ENCODE peak calls at places on chromosome 12, in five cellular contexts. Z, K, T, Y and O are unnamed samples. For H3K9me3 and H3K4me1, the result is how much of the 10 kb centered on the place peaks cover.

GRCh38 chr12:75635606-75636444 is 124.4 kb upstream of the KRR1 start:
- DNase-seq in Z (peak), K (no peak), T (peak), Y (no peak), O (peak)

GRCh38 chr12:55727643-55728184 is 1.1 kb downstream of the CD63 start:
- DNase-seq in Z (peak), K (peak), T (peak), Y (peak), O (no peak)

GRCh38 chr12:109718390-109718789 is 4.8 kb downstream of the FAM222A start:
- DNase-seq in Z (no peak), K (no peak), T (no peak), Y (no peak), O (no peak)

GRCh38 chr12:52076811-52077210 is 2.7 kb upstream of the SMIM41 start:
- DNase-seq in Z (no peak), K (no peak), T (no peak), Y (no peak), O (no peak)

GRCh38 chr12:86683568-86683991 is 427.4 kb upstream of the MGAT4C start:
- DNase-seq in Z (peak), K (no peak), T (no peak), Y (no peak), O (no peak)

GRCh38 chr12:49921936-49922335 is 18.2 kb upstream of the FAIM2 start:
- DNase-seq in Z (no peak), K (no peak), T (no peak), Y (no peak), O (no peak)

GRCh38 chr12:79706676-79707075 is 15.9 kb upstream of the PAWR start:
- DNase-seq in Z (no peak), K (no peak), T (no peak), Y (no peak), O (no peak)

GRCh38 chr12:113422030-113422900 is at the start of gene SDSL:
- DNase-seq in Z (peak), K (peak), T (peak), Y (peak), O (peak)

GRCh38 chr12:27879708-27880107 is 92.8 kb downstream of the PTHLH start:
- DNase-seq in Z (no peak), K (no peak), T (no peak), Y (no peak), O (no peak)

GRCh38 chr12:47080725-47081502 is 1.2 kb upstream of the AMIGO2 start:
- DNase-seq in Z (peak), K (peak), T (no peak), Y (peak), O (peak)

GRCh38 chr12:12474931-12475485 is 87.7 kb downstream of the DUSP16 start:
- DNase-seq in Z (peak), K (no peak), T (no peak), Y (no peak), O (no peak)

GRCh38 chr12:59834659-59835474 is 239.0 kb downstream of the SLC16A7 start:
- DNase-seq in Z (peak), K (no peak), T (no peak), Y (no peak), O (peak)

GRCh38 chr12:44816446-44817017 is 59.6 kb downstream of the NELL2 start:
- DNase-seq in Z (no peak), K (no peak), T (no peak), Y (no peak), O (no peak)

GRCh38 chr12:15855646-15856045 is 26.5 kb upstream of the STRAP start:
- DNase-seq in Z (peak), K (no peak), T (no peak), Y (no peak), O (peak)

GRCh38 chr12:16359512-16360491 is 12.4 kb downstream of the MGST1 start:
- DNase-seq in Z (peak), K (no peak), T (peak), Y (no peak), O (peak)

GRCh38 chr12:130437555-130438242 is 100.0 kb downstream of the PIWIL1 start:
- DNase-seq in Z (no peak), K (no peak), T (no peak), Y (peak), O (no peak)

GRCh38 chr12:130438711-130439110 is 101.0 kb downstream of the PIWIL1 start:
- DNase-seq in Z (no peak), K (no peak), T (no peak), Y (peak), O (no peak)

GRCh38 chr12:130440411-130441080 is 102.9 kb downstream of the PIWIL1 start:
- DNase-seq in Z (no peak), K (no peak), T (no peak), Y (no peak), O (no peak)

GRCh38 chr12:130438243-130438620 is 100.5 kb downstream of the PIWIL1 start:
- DNase-seq in Z (no peak), K (no peak), T (no peak), Y (peak), O (no peak)

DNA sequence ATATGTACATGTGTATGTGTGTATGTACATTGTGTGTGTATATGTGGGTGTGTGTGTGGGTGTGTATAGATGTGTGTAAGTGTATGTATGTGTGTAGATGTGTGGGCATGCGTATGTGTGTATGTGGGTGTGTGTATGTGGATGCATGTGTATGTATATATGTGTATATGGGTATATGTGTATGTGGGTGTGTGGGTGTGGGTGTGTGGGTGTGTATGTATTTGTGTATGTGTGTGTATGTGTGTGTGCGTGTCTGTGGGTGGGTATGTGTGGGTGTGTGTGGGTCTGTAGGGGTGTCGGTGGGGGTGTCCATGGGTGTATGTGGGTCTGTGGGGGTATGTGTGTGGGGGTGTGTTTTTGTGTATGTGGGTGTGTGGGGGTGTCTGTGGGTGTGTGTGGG is 101.6 kb downstream of the PIWIL1 start:
- DNase-seq in Z (no peak), K (no peak), T (no peak), Y (no peak), O (no peak)
- H3K9me3 ChIP-seq in Z (under half), K (under half), T (under half), Y (under half), O (under half)

DNA sequence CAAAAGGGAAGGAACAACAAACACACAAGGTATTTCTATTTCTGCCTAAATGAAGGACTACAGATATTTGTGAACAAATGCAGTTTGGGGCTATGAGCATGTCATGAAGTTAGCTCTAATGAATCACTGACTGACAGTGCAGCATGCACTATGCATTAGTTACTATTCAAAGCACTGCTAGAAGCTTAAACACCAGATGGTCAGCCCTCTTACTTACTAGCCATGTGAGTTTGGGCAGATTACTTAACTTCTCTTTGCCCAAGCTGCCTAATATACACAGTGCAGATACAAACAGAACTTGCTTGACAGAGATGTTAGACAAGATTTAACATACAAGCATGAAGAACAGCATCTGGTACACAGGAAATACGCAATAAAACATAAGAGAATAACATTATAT is 96.0 kb downstream of the ATXN2 start:
- DNase-seq in Z (peak), K (no peak), T (no peak), Y (no peak), O (no peak)
- H3K4me1 ChIP-seq in Z (under half), K (under half), T (under half), Y (under half), O (under half)

GRCh38 chr12:132534076-132534475 is 44.1 kb downstream of the FBRSL1 start:
- DNase-seq in Z (no peak), K (no peak), T (no peak), Y (no peak), O (no peak)
- H3K9me3 ChIP-seq in Z (under half), K (under half), T (half or more), Y (under half), O (under half)

GRCh38 chr12:69903548-69903947 is 78.5 kb downstream of the MYRFL start:
- DNase-seq in Z (no peak), K (no peak), T (no peak), Y (no peak), O (no peak)
- H3K4me1 ChIP-seq in Z (under half), K (under half), T (under half), Y (under half), O (under half)

GRCh38 chr12:57655541-57656240 is 22.7 kb upstream of the B4GALNT1 start:
- DNase-seq in Z (no peak), K (no peak), T (no peak), Y (no peak), O (peak)

GRCh38 chr12:57657744-57658143 is 24.7 kb upstream of the B4GALNT1 start:
- DNase-seq in Z (peak), K (no peak), T (no peak), Y (no peak), O (peak)

GRCh38 chr12:57658890-57659289 is 25.9 kb upstream of the B4GALNT1 start:
- DNase-seq in Z (no peak), K (no peak), T (no peak), Y (no peak), O (peak)

GRCh38 chr12:57666897-57667296 is 27.0 kb upstream of the OS9 start:
- DNase-seq in Z (no peak), K (no peak), T (no peak), Y (no peak), O (no peak)

GRCh38 chr12:57661376-57661775 is 28.4 kb upstream of the B4GALNT1 start:
- DNase-seq in Z (no peak), K (no peak), T (no peak), Y (no peak), O (peak)
- H3K9me3 ChIP-seq in Z (under half), K (under half), T (under half), Y (under half), O (half or more)

DNA sequence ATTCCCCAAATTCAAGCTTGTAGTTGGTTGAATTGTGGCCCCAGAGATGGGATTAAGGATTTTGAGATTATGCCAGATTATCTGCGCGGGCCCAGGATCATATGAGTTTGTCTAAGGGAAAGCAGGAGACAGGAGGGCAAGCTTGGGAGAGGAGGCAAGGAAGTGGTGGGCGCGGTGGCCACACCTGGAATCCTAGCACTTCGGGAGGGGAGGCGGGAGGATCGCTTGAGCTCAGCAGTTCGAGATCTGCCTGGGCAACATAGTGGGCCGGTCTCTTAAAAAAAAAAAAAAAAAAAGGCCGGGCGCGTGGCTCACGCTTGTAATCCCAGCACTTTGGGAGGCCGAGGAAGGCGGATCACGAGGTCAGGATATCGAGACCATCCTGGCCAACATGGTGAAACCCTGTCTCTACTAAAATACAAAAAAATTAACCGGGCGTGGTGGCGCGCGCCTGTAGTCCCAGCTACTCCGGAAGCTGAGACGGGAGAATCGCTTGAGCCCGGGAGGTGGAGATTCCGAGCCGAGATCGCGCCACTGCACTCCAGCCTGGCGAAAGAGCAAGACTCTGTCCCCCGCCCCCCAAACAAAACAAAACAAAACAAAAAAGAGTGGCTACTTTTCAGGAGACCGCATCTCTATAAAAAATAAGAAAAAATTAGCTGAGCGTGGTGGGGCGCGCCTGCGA is 854 bp upstream of the PUS1 start:
- DNase-seq in Z (peak), K (no peak), T (no peak), Y (no peak), O (no peak)
- H3K4me1 ChIP-seq in Z (under half), K (under half), T (under half), Y (under half), O (under half)

DNA sequence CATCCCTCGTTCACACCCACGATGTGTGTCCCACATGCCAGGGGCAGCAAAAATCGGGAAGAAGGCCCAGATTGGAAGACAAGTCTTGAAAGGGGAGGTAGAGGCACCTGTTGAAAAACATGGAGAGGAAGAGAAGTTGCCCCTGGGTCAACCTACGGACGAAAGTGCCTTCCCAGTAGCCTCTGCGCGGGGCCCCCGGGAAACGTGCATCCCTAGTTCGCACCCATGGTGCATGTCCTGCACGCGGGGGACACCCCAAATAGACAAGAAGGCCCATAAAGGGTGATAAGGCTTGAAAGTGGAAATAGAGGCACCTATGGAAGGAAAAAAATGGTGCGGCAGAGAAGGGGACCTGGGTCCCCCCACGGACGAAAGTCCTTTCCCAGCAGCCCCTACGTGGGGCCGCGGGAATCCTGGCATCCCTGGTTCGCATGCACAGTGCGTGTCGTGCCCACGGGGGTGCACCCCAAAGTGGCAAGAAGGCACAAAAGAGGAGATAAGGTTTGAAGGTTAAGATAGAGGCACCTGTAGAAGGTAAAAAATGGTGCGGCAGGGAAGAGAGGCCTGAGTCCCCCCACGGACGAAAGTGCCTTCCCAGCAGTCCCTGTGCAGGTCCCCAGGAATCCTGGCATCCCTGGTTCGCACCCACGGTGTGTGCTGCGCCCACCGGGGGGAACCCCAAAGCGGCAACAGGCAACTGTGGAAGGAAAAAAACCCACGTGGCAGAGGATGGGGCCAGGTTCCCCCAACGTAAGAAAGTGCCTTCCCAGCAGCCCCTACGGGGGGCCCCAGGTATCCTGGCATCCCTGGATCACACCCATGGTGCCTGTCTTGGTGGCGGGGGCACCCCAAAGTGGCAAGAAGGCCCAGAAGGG is 278.3 kb downstream of the ALG10 start:
- DNase-seq in Z (no peak), K (no peak), T (no peak), Y (peak), O (no peak)
- H3K9me3 ChIP-seq in Z (half or more), K (under half), T (under half), Y (under half), O (under half)

GRCh38 chr12:64612843-64613242 is 2.5 kb downstream of the RASSF3 start:
- DNase-seq in Z (no peak), K (no peak), T (no peak), Y (no peak), O (no peak)
- H3K4me1 ChIP-seq in Z (under half), K (under half), T (under half), Y (under half), O (under half)

GRCh38 chr12:38141861-38142260 is 174.7 kb upstream of the ALG10B start:
- DNase-seq in Z (no peak), K (no peak), T (no peak), Y (no peak), O (no peak)
- H3K9me3 ChIP-seq in Z (under half), K (under half), T (under half), Y (under half), O (under half)

DNA sequence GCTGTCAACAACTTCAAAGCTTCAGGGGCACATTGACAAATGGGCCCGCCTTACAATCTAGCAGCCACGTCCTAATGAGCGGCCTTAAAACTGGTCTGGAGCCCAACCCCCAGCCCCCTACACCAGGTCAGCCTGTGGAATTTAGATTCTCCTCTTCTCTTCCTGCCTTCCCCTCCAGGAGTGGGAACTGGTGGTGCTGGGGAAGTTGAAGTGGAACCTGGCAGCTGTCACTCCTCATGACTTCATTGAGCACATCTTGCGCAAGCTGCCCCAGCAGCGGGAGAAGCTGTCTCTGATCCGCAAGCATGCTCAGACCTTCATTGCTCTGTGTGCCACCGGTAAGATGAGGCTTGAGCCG is 5.0 kb downstream of the CCND2 start:
- DNase-seq in Z (no peak), K (no peak), T (no peak), Y (peak), O (no peak)
- H3K4me1 ChIP-seq in Z (under half), K (under half), T (under half), Y (under half), O (under half)